ENCODE peak calls at places on chromosomes 5 and 9, in six cellular contexts. O is SJSA1; B is CD8-positive, alpha-beta memory T cell; N is BE2C; P is cardiac muscle cell; R is heart left ventricle. J is an unnamed sample. For H3K4me1 and H3K9me3, the result is how much of the 10 kb centered on the place peaks cover.

GRCh38 chr5:26492835-26493459 is 545.4 kb downstream of the CDH9 start:
- DNase-seq in B (no peak), N (no peak), O (no peak), R (no peak), P (no peak), J (no peak)

GRCh38 chr5:139975306-139975705 is 67.8 kb downstream of the NRG2 start:
- DNase-seq in P (peak), B (no peak), O (no peak), R (no peak), N (peak), J (no peak)

GRCh38 chr5:84494453-84494852 is 109.8 kb upstream of the EDIL3 start:
- DNase-seq in P (no peak), N (no peak), R (no peak), B (no peak), O (peak), J (no peak)

GRCh38 chr5:142958933-142959682 is 188.9 kb downstream of the ARHGAP26 start:
- DNase-seq in P (no peak), N (peak), B (no peak), O (no peak), R (no peak), J (no peak)

GRCh38 chr9:116482740-116483139 is 204.4 kb upstream of the TRIM32 start:
- DNase-seq in O (no peak), R (no peak), P (peak), N (no peak), B (no peak), J (no peak)

GRCh38 chr9:6152824-6153223 is 62.8 kb upstream of the IL33 start:
- DNase-seq in R (no peak), B (no peak), P (no peak), N (no peak), O (no peak), J (no peak)

GRCh38 chr9:82036101-82036500 is 47.5 kb downstream of the SPATA31D1 start:
- DNase-seq in P (no peak), B (no peak), R (no peak), O (no peak), N (no peak), J (no peak)

GRCh38 chr9:91197232-91198181 is 164.2 kb downstream of the AUH start:
- DNase-seq in P (no peak), R (peak), O (no peak), B (no peak), N (peak), J (no peak)

GRCh38 chr9:126861707-126862460 is 1.4 kb downstream of the ZBTB34 start:
- DNase-seq in O (peak), R (no peak), P (no peak), B (peak), N (no peak), J (no peak)

GRCh38 chr5:107672212-107673105 is 1.7 kb upstream of the EFNA5 start:
- DNase-seq in R (peak), P (peak), N (peak), O (peak), B (no peak), J (peak)

GRCh38 chr9:123453058-123453667 is 97.2 kb downstream of the CRB2 start:
- DNase-seq in N (no peak), B (no peak), O (no peak), P (no peak), R (no peak), J (no peak)

GRCh38 chr5:138911441-138911840 is 36.3 kb upstream of the LRRTM2 start:
- DNase-seq in R (no peak), B (no peak), O (no peak), P (no peak), N (no peak), J (no peak)

GRCh38 chr9:126334626-126335621 is 8.3 kb downstream of the MVB12B start:
- DNase-seq in P (no peak), O (no peak), B (no peak), R (no peak), N (no peak), J (no peak)

GRCh38 chr5:147530801-147531389 is 21.0 kb upstream of the DPYSL3 start:
- DNase-seq in O (peak), P (no peak), R (no peak), B (no peak), N (no peak), J (no peak)

DNA sequence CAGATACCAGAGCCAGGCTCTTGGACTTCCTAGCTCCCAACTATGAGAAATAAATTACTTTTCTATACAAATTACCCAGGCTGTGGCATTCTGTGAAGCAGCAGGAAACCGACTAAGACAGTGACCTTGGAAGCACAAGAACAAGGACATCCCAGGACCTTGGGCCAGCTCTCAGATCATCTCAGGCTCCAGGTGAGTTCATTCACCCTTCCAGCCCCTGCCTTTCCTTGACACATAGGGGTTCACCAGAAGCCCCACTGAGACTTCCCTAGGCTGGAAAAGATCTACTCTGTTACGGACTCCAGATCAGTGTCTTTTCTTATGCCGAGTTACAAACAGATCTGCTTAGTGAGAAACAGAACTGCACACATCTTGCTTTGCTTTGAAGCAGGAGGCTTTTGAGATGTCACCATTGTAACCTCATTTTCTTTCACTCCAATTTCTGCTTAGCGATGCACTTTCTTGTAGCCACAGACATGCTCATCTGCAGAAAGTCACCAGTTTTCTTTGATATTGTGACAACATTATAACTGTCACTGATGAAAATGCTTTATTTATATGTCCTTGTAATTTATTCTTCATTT is 8.2 kb downstream of the CD180 start:
- DNase-seq in R (no peak), N (no peak), P (no peak), O (no peak), B (no peak), J (no peak)
- H3K4me1 ChIP-seq in R (under half), N (under half), P (under half), O (under half), B (under half), J (under half)

GRCh38 chr5:109611505-109611904 is 78.2 kb upstream of the MAN2A1 start:
- DNase-seq in O (no peak), P (no peak), B (no peak), N (peak), R (no peak), J (no peak)
- H3K4me3 ChIP-seq in O (no peak), P (no peak), B (no peak), N (no peak), R (no peak), J (no peak)

GRCh38 chr5:9090381-9091026 is 455.4 kb downstream of the SEMA5A start:
- DNase-seq in R (no peak), B (no peak), N (no peak), O (no peak), P (no peak), J (no peak)
- H3K9me3 ChIP-seq in R (under half), B (under half), N (under half), O (under half), P (under half), J (under half)

GRCh38 chr5:66829826-66830225 is 233.6 kb downstream of the MAST4 start:
- DNase-seq in P (no peak), B (no peak), O (peak), R (no peak), N (no peak), J (no peak)
- H3K4me1 ChIP-seq in P (half or more), B (under half), O (under half), R (under half), N (under half), J (under half)

GRCh38 chr5:76294573-76294972 is 108.5 kb upstream of the IQGAP2 start:
- DNase-seq in B (no peak), N (no peak), P (no peak), R (no peak), O (no peak), J (no peak)

GRCh38 chr5:76291305-76292077 is 111.6 kb upstream of the IQGAP2 start:
- DNase-seq in B (no peak), P (no peak), R (no peak), O (no peak), N (no peak), J (no peak)

GRCh38 chr5:76289692-76290091 is 113.4 kb upstream of the IQGAP2 start:
- DNase-seq in P (no peak), N (no peak), R (no peak), B (no peak), O (no peak), J (no peak)

GRCh38 chr5:76292923-76293322 is 110.2 kb upstream of the IQGAP2 start:
- DNase-seq in R (no peak), N (no peak), O (no peak), P (no peak), B (no peak), J (no peak)

DNA sequence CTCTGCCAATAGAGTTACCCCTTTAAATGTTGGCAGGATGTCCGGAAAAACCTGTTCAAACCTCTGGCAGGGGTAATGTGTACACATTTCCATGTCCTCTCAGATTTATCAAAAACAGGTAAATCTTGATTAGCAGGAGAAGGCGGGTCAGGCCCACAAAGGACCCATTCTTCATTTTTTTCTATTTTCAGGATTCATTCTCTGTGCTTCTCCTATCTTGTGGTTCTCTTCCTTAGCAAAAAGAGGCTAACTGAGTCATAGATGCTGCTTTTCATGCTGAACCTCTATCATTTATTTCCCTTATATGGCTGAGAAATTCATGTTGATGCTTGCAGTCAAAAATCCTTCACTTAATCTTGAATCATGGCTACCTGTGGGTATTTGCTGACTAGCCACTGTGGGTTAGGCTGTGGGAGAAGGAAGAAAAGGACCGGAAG is 112.7 kb upstream of the IQGAP2 start:
- DNase-seq in B (no peak), R (no peak), N (no peak), O (no peak), P (no peak), J (no peak)
- H3K4me3 ChIP-seq in B (no peak), R (no peak), N (no peak), O (no peak), P (no peak), J (no peak)